ENCODE peak calls at places on chromosome 20, in five cellular contexts. W, Q, F, Y and N are unnamed samples.
A peak's percentile ranks its signal among the peaks of the same experiment; 100 is the strongest.

GRCh38 chr20:43415661-43416430 is 41.9 kb upstream of the SRSF6 start:
- DNase-seq in W (no peak), Q (no peak), F (no peak), Y (no peak), N (no peak)

GRCh38 chr20:24483435-24484080 is 14.1 kb downstream of the SYNDIG1 start:
- DNase-seq in W (no peak), Q (peak; percentile 41), F (no peak), Y (no peak), N (no peak)

GRCh38 chr20:34715384-34715783 is 11.2 kb downstream of the TP53INP2 start:
- DNase-seq in W (no peak), Q (no peak), F (peak; percentile 17), Y (no peak), N (no peak)

GRCh38 chr20:1375515-1375914 is 17.3 kb downstream of the FKBP1A start:
- DNase-seq in W (peak; percentile 70), Q (no peak), F (peak; percentile 84), Y (no peak), N (no peak)

GRCh38 chr20:11195169-11195568 is 521.4 kb upstream of the JAG1 start:
- DNase-seq in W (no peak), Q (peak; percentile 68), F (no peak), Y (no peak), N (no peak)

GRCh38 chr20:51326241-51326819 is 216.2 kb downstream of the NFATC2 start:
- DNase-seq in W (peak; percentile 70), Q (no peak), F (peak; percentile 33), Y (peak; percentile 66), N (no peak)

GRCh38 chr20:58308680-58309527 is 611 bp upstream of the RAB22A start:
- DNase-seq in W (peak; percentile 12), Q (peak; percentile 93), F (peak; percentile 43), Y (peak; percentile 54), N (no peak)

GRCh38 chr20:4038047-4038459 is 22.7 kb upstream of the RNF24 start:
- DNase-seq in W (peak; percentile 39), Q (peak; percentile 91), F (peak; percentile 71), Y (no peak), N (no peak)

GRCh38 chr20:10219452-10219791 is 792 bp downstream of the SNAP25 start:
- DNase-seq in W (peak; percentile 26), Q (peak; percentile 88), F (peak; percentile 68), Y (peak; percentile 56), N (no peak)

GRCh38 chr20:8018928-8019177 is 708 bp downstream of the TMX4 start:
- DNase-seq in W (no peak), Q (no peak), F (no peak), Y (peak; percentile 85), N (no peak)

DNA sequence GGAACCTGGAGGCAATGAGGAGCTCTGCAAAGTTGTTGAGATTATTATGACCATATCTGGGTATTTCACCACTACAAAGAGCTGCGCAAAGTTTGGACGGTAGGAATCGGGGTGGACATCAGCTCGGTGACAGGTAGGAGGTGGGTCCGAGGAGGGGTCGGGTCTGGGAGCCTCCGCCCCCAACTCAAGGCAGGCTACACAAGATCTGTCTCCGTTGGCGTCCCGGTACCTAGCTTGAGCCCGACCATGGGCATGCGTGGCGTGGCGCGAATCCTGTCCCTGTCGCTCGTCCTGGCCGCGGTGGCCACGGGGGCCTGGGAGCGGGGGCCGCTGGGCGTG is 40.2 kb upstream of the ZNFX1 start:
- DNase-seq in W (no peak), Q (no peak), F (no peak), Y (no peak), N (no peak)
- H3K4me3 ChIP-seq in W (no peak overlapping the region), Q (peak overlapping the region; percentile 27), F (no peak overlapping the region), Y (peak overlapping the region; percentile 44), N (no peak overlapping the region)

GRCh38 chr20:44691424-44692423 is 23.4 kb upstream of the CCN5 start:
- DNase-seq in W (no peak), Q (no peak), F (peak; percentile 57), Y (no peak), N (no peak)

GRCh38 chr20:44689809-44690208 is 25.4 kb upstream of the CCN5 start:
- DNase-seq in W (no peak), Q (no peak), F (no peak), Y (no peak), N (no peak)

GRCh38 chr20:44686934-44687333 is 28.2 kb upstream of the CCN5 start:
- DNase-seq in W (no peak), Q (no peak), F (no peak), Y (no peak), N (no peak)

GRCh38 chr20:44690781-44691423 is 24.3 kb upstream of the CCN5 start:
- DNase-seq in W (no peak), Q (no peak), F (no peak), Y (no peak), N (no peak)

DNA sequence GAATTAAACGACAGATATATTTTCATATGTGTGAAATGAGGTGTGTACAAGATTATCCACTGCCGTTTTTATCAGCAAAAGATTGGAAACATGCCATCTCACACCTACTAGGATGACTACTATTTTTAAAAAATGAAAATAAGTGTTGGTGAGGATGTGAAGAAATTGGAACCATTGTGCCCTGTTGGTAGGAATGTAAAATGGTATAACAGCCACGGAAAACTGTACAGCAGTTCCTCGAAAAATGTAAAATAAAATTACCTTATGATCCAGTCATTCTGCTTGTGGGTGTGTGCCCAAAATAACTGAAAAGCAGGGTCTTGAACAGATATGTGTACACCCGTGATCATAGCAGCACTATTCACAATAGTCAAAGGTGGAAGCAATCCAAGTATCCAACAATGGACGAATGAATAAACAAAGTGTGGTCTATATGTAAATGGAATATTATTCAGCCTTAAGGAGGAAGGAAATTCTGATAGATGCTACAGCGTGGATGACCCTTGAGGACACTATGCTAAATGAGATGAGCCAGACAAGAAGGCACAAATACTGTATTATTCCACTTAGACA is 27.0 kb upstream of the CCN5 start:
- DNase-seq in W (no peak), Q (no peak), F (no peak), Y (no peak), N (no peak)
- TF ChIP-seq CTCF in W (no peak), Q (no peak), F (no peak), Y (no peak), N (no peak)

DNA sequence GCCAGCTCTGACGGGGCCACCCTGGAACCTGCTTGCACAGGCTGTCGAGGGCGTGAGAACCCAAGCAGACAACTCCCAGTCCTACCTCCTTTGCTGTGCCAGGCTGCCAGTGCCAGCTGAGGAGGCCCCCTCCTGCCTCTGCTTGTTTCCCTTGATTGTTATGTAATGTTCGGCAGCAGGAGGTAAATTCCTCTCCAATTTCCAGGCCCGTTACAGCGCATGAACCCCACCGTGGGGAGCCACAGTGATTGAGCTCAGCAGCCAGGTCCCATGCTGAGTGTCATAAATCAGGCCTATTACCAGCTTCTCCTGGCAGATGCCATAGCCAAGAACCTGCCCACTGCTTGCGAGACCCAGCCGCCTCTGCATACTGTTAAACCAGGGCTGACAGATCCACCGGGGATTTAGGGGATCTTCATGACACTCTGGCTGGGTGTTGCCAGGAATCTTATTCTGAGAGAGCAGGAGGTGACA is 320.5 kb downstream of the DHX35 start:
- DNase-seq in W (no peak), Q (no peak), F (no peak), Y (no peak), N (no peak)
- H3K4me3 ChIP-seq in W (no peak overlapping the region), Q (no peak overlapping the region), F (no peak overlapping the region), Y (no peak overlapping the region), N (no peak overlapping the region)

GRCh38 chr20:38172344-38172743 is 7.3 kb upstream of the TGM2 start:
- DNase-seq in W (peak; percentile 60), Q (no peak), F (no peak), Y (peak; percentile 38), N (no peak)
- TF ChIP-seq CTCF in W (peak; percentile 73), Q (no peak), F (no peak), Y (peak; percentile 34), N (peak; percentile 33)

GRCh38 chr20:62778058-62778457 is 18.2 kb upstream of the MRGBP start:
- DNase-seq in W (no peak), Q (no peak), F (no peak), Y (no peak), N (no peak)

GRCh38 chr20:62775206-62775605 is 21.1 kb upstream of the MRGBP start:
- DNase-seq in W (no peak), Q (peak; percentile 47), F (no peak), Y (no peak), N (no peak)

GRCh38 chr20:62777528-62777830 is 18.8 kb upstream of the MRGBP start:
- DNase-seq in W (no peak), Q (no peak), F (no peak), Y (no peak), N (no peak)

GRCh38 chr20:62776035-62776691 is 20.1 kb upstream of the MRGBP start:
- DNase-seq in W (no peak), Q (peak; percentile 64), F (no peak), Y (no peak), N (no peak)

GRCh38 chr20:62776692-62777527 is 19.4 kb upstream of the MRGBP start:
- DNase-seq in W (no peak), Q (no peak), F (peak; percentile 13), Y (no peak), N (no peak)
- H3K4me3 ChIP-seq in W (no peak overlapping the region), Q (no peak overlapping the region), F (no peak overlapping the region), Y (no peak overlapping the region), N (no peak overlapping the region)

DNA sequence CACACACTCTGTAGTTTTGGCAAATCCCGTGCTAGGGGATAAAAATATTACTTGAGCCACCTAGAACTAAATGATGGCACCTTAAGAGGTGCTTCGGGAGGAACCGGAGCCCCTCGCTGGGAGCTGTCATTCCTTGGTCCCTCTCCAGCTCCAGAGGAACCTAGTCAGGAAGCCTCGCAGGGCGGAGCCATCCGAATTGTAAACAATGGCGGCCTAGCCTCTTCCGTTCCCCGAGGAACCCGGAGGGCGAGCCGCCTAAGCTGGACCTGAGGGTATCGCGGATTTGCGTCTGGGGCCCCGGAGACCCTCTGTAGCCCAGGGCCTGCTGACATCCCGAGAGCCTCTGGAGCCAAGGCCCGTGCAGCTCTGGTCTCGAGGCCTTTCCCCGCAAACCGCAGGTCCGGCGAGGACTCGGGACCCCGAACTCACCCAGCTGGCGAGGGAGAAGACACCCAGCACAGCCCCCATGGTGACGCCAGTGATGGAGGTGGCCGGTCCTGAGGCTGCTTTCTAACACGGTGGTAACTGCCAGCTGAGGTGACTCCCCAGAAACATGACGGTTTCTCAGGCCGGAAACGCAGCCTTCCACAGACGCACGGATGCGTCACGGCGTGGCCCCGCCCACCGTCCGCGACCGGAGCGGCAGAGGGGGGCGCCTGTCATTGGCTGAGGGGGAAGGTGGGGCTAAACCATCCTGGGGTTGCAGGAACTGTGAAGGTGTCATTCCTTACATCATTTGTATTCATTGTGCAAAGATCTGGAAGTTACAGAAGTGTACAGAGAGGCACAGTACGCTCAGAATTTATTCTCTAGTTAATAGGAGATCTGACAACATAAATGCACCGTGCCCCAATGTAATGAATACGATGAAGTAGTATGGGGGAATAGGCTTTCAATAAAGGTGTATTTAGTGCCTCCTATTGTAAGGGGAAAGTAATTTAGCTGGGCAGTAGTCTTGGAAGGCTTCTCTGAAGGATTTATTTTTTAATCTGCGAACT is at the start of gene SERINC3:
- DNase-seq in W (peak; percentile 93), Q (peak; percentile 98), F (peak; percentile 96), Y (peak; percentile 95), N (peak; percentile 75)
- TF ChIP-seq CTCF in W (no peak), Q (no peak), F (no peak), Y (peak; percentile 52), N (no peak)